ENCODE peak calls at places on chromosomes 13 and 19, in six cellular contexts. A is gastrocnemius medialis, C is heart left ventricle, I is choroid plexus epithelial cell, R is B cell, O is fibroblast of the aortic adventitia. D is an unnamed sample.

GRCh38 chr13:52862358-52863206 is 14.1 kb upstream of the PCDH8 start:
- DNase-seq in A (no peak), C (no peak), I (no peak), R (no peak), O (no peak), D (no peak)

GRCh38 chr19:5536337-5536894 is 31.3 kb downstream of the TINCR start:
- DNase-seq in A (no peak), C (peak; percentile 77), I (peak; percentile 58), R (no peak), O (peak; percentile 42), D (peak; percentile 3)

GRCh38 chr13:51912091-51912490 is 50.3 kb downstream of the CCDC70 start:
- DNase-seq in A (no peak), C (no peak), I (peak; percentile 26), R (no peak), O (no peak), D (no peak)

GRCh38 chr19:52658595-52658994 is 20.4 kb upstream of the ZNF83 start:
- DNase-seq in A (no peak), C (no peak), I (no peak), R (no peak), O (no peak), D (no peak)

GRCh38 chr13:44311011-44311481 is 62.6 kb upstream of the SERP2 start:
- DNase-seq in A (peak; percentile 59), C (no peak), I (peak; percentile 71), R (no peak), O (peak; percentile 65), D (no peak)

GRCh38 chr19:18364826-18365528 is 21.0 kb upstream of the GDF15 start:
- DNase-seq in A (peak; percentile 34), C (peak; percentile 85), I (peak; percentile 100), R (no peak), O (peak; percentile 100), D (peak; percentile 98)

GRCh38 chr19:16594131-16594586 is 21.9 kb upstream of the SLC35E1 start:
- DNase-seq in A (no peak), C (no peak), I (no peak), R (peak; percentile 71), O (no peak), D (no peak)

GRCh38 chr19:19459099-19459498 is 53.6 kb downstream of the GATAD2A start:
- DNase-seq in A (no peak), C (no peak), I (peak; percentile 67), R (no peak), O (peak; percentile 75), D (peak; percentile 25)

GRCh38 chr19:46017095-46017429 is 5.8 kb downstream of the PGLYRP1 start:
- DNase-seq in A (no peak), C (no peak), I (no peak), R (no peak), O (no peak), D (no peak)
- TF ChIP-seq CTCF in A (no peak), C (no peak), I (no peak), R (peak; percentile 65), O (no peak), D (peak; percentile 58)

GRCh38 chr13:80889829-80890228 is 548.9 kb upstream of the SPRY2 start:
- DNase-seq in A (no peak), C (no peak), I (no peak), R (no peak), O (no peak), D (no peak)
- TF ChIP-seq CTCF in A (no peak), C (no peak), I (no peak), R (no peak), O (no peak), D (no peak)

GRCh38 chr19:54178581-54179261 is 5.8 kb upstream of the TMC4 start:
- DNase-seq in A (no peak), C (no peak), I (no peak), R (peak; percentile 50), O (no peak), D (no peak)

GRCh38 chr19:54180691-54181091 is 7.7 kb upstream of the TMC4 start:
- DNase-seq in A (no peak), C (no peak), I (no peak), R (peak; percentile 8), O (no peak), D (no peak)

GRCh38 chr19:54183431-54183830 is 5.9 kb downstream of the MBOAT7 start:
- DNase-seq in A (no peak), C (no peak), I (no peak), R (no peak), O (no peak), D (no peak)

GRCh38 chr19:54179262-54179587 is 6.3 kb upstream of the TMC4 start:
- DNase-seq in A (no peak), C (no peak), I (no peak), R (no peak), O (no peak), D (no peak)

DNA sequence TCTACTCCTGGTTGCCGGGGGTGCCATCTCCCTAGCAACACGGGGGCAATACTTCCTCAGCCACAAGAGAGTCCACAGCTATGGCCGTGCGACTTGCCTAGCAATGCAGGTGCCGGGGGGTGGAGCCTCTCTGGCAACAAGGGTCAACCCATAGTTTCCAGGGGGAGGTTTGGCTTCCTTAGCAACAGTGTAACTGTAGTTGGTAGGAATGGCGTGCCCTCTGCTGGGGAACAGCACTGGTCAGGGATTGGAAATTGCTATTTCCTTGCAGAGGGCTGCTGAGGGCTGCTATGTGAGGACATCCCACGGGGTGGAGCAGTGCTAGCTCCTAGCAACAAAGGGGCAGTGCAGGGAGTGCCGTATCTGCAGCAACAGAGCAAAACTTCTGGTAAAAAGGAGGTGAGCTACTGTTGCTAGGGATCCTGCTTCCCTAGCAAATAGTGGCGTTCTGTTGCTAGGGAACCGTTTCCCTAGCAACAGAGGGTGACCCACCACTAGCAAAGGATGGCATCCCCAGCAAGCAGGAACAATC is 7.0 kb upstream of the TMC4 start:
- DNase-seq in A (no peak), C (no peak), I (peak; percentile 88), R (peak; percentile 24), O (peak; percentile 35), D (peak; percentile 62)
- TF ChIP-seq CTCF in A (no peak), C (no peak), I (peak; percentile 73), R (no peak), O (peak; percentile 21), D (peak; percentile 45)

DNA sequence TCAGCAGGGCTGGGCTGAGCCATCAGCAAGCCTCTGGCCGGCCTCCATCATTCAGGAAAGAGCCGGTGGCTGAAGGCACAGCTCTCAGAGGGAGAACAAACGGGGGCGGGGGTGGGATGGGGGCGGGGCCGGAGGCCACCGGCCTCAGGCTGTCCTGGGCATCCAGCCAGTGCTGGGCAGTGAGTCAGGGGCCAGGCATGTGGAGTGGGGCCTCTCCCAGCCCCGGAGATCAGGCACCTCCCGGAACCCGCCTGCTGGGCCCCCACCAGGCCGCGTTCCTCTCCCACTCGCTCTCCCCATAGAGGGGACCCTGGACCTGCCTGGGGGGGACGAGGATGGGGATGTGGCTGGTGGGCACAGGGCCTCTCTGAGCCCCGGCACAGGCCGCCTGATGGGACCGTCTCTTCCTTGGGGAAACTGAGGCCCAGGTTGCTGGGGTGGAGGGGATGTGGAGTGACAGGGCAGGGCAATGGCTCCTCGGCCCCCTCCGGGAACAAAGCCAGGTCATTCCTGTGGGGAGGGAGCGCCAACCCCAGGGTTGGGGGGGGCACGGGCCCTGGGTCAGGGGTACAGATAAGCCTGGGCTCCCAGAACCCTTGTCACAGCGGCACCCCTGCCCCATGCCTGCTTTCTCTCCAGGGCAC is 12.9 kb downstream of the SPC24 start:
- DNase-seq in A (peak; percentile 56), C (peak; percentile 93), I (peak; percentile 97), R (no peak), O (peak; percentile 96), D (peak; percentile 93)
- TF ChIP-seq CTCF in A (no peak), C (no peak), I (no peak), R (no peak), O (no peak), D (no peak)

GRCh38 chr13:97307544-97307881 is 85.4 kb downstream of the MBNL2 start:
- DNase-seq in A (no peak), C (no peak), I (no peak), R (no peak), O (no peak), D (no peak)
- TF ChIP-seq CTCF in A (no peak), C (no peak), I (no peak), R (no peak), O (peak; percentile 11), D (no peak)

GRCh38 chr13:79060216-79060615 is 345.8 kb downstream of the RBM26 start:
- DNase-seq in A (no peak), C (no peak), I (no peak), R (no peak), O (no peak), D (no peak)
- TF ChIP-seq CTCF in A (no peak), C (no peak), I (no peak), R (no peak), O (no peak), D (peak; percentile 27)

GRCh38 chr13:93723316-93723715 is 496.7 kb downstream of the GPC6 start:
- DNase-seq in A (no peak), C (no peak), I (peak; percentile 58), R (no peak), O (peak; percentile 45), D (no peak)
- TF ChIP-seq CTCF in A (no peak), C (no peak), I (no peak), R (no peak), O (no peak), D (no peak)